ENCODE peak calls at places on chromosomes 2 and 18, in four cellular contexts. Z is PC-3, R is body of pancreas, G is cardiac muscle cell. I is an unnamed sample. For H3K4me1, the result is how much of the 10 kb centered on the place peaks cover.

GRCh38 chr18:45958730-45959129 is 8.4 kb downstream of the EPG5 start:
- DNase-seq in G (no peak), Z (peak), R (no peak), I (no peak)

GRCh38 chr2:181656450-181657261 is at the start of gene CERKL:
- DNase-seq in Z (peak), G (peak), R (peak), I (peak)

GRCh38 chr2:87996570-87996969 is 19.8 kb downstream of the RNU2-63P start:
- DNase-seq in G (peak), Z (peak), R (no peak), I (no peak)

GRCh38 chr2:50438293-50438692 is 593.6 kb downstream of the NRXN1 start:
- DNase-seq in Z (no peak), G (no peak), R (no peak), I (no peak)

GRCh38 chr18:12307251-12307736 is 747 bp upstream of the TUBB6 start:
- DNase-seq in R (peak), Z (no peak), G (peak), I (peak)

GRCh38 chr2:69902213-69902922 is 8.6 kb downstream of the SNRNP27 start:
- DNase-seq in R (no peak), Z (no peak), G (no peak), I (no peak)

GRCh38 chr2:222355860-222356259 is 57.1 kb upstream of the PAX3 start:
- DNase-seq in Z (no peak), G (no peak), R (no peak), I (no peak)

GRCh38 chr2:26640331-26640745 is 828 bp downstream of the CIB4 start:
- DNase-seq in Z (peak), R (peak), G (peak), I (no peak)

GRCh38 chr2:7083580-7084509 is 166.6 kb downstream of the RNF144A start:
- DNase-seq in G (peak), R (no peak), Z (peak), I (no peak)

GRCh38 chr2:238963164-238963969 is 115.5 kb downstream of the TWIST2 start:
- DNase-seq in R (no peak), G (peak), Z (no peak), I (peak)

GRCh38 chr18:22088029-22088428 is 81.4 kb upstream of the GATA6 start:
- DNase-seq in Z (no peak), G (no peak), R (peak), I (no peak)

GRCh38 chr2:137405496-137405895 is 558.8 kb upstream of the HNMT start:
- DNase-seq in R (no peak), Z (no peak), G (no peak), I (no peak)

GRCh38 chr18:35973650-35974049 is 1.2 kb downstream of the RMP24 start:
- DNase-seq in Z (no peak), G (no peak), R (no peak), I (no peak)

GRCh38 chr2:127419448-127420038 is 1.3 kb downstream of the PROC start:
- DNase-seq in G (no peak), R (no peak), Z (no peak), I (no peak)

GRCh38 chr2:157327621-157328102 is 2.0 kb upstream of the ERMN start:
- DNase-seq in R (peak), Z (peak), G (peak), I (peak)

GRCh38 chr2:102724553-102724952 is 37.3 kb upstream of the TMEM182 start:
- DNase-seq in R (no peak), G (no peak), Z (no peak), I (no peak)

GRCh38 chr2:44170337-44170736 is 1.7 kb downstream of the PPM1B start:
- DNase-seq in Z (peak), R (no peak), G (peak), I (no peak)

GRCh38 chr2:181178823-181179412 is 198.5 kb downstream of the UBE2E3 start:
- DNase-seq in R (no peak), Z (peak), G (no peak), I (no peak)

GRCh38 chr2:212842544-212843185 is 304.1 kb upstream of the ERBB4 start:
- DNase-seq in R (no peak), G (peak), Z (peak), I (peak)

GRCh38 chr2:69386376-69386775 is 651 bp downstream of the GFPT1 start:
- DNase-seq in R (no peak), G (no peak), Z (no peak), I (no peak)

GRCh38 chr2:131828164-131828561 is 300.5 kb downstream of the CCDC74A start:
- DNase-seq in R (no peak), G (no peak), Z (no peak), I (no peak)

GRCh38 chr2:175837046-175837445 is 165.0 kb downstream of the LNPK start:
- DNase-seq in Z (peak), G (peak), R (no peak), I (peak)

GRCh38 chr2:241799522-241800197 is 9.3 kb upstream of the NEU4 start:
- DNase-seq in Z (no peak), R (no peak), G (no peak), I (no peak)

GRCh38 chr2:105062158-105062557 is 24.3 kb downstream of the MRPS9 start:
- DNase-seq in R (no peak), G (no peak), Z (no peak), I (no peak)

GRCh38 chr18:9763876-9764605 is 55.9 kb downstream of the RAB31 start:
- DNase-seq in G (no peak), R (no peak), Z (no peak), I (no peak)

GRCh38 chr2:64404743-64405142 is 49.2 kb upstream of the LGALSL start:
- DNase-seq in G (peak), Z (peak), R (peak), I (no peak)

GRCh38 chr2:178859760-178860159 is 52.5 kb upstream of the TTN start:
- DNase-seq in R (no peak), G (no peak), Z (no peak), I (no peak)

GRCh38 chr18:1392865-1393734 is 488.4 kb downstream of the ADCYAP1 start:
- DNase-seq in G (no peak), R (no peak), Z (peak), I (no peak)

GRCh38 chr2:209960676-209961630 is 41.5 kb upstream of the RPE start:
- DNase-seq in R (peak), Z (peak), G (peak), I (peak)

GRCh38 chr2:43391877-43392214 is 165.4 kb upstream of the ZFP36L2 start:
- DNase-seq in Z (peak), R (no peak), G (peak), I (no peak)

GRCh38 chr2:166112193-166112605 is 15.6 kb downstream of the SCN1A start:
- DNase-seq in G (no peak), Z (peak), R (no peak), I (no peak)

GRCh38 chr2:213251618-213252017 is 32.6 kb upstream of the SPAG16 start:
- DNase-seq in Z (peak), R (peak), G (peak), I (peak)

GRCh38 chr2:5696351-5696740 is 4.2 kb downstream of the SOX11 start:
- DNase-seq in G (peak), R (no peak), Z (no peak), I (no peak)
- H3K4me3 ChIP-seq in G (peak), R (no peak), Z (no peak), I (peak)

GRCh38 chr2:134225841-134226240 is 28.0 kb upstream of the MGAT5 start:
- DNase-seq in Z (no peak), G (no peak), R (no peak), I (no peak)
- H3K4me1 ChIP-seq in Z (under half), G (under half), R (under half), I (under half)

GRCh38 chr2:206477296-206477695 is 34.0 kb downstream of the ADAM23 start:
- DNase-seq in R (no peak), G (peak), Z (no peak), I (no peak)
- H3K4me3 ChIP-seq in R (no peak), G (no peak), Z (no peak), I (no peak)

GRCh38 chr2:28404086-28404485 is 11.4 kb downstream of the FOSL2 start:
- DNase-seq in Z (no peak), R (no peak), G (no peak), I (no peak)

GRCh38 chr2:28407131-28407975 is 14.7 kb downstream of the FOSL2 start:
- DNase-seq in R (no peak), G (no peak), Z (no peak), I (no peak)

GRCh38 chr2:28406276-28407096 is 13.8 kb downstream of the FOSL2 start:
- DNase-seq in Z (no peak), R (no peak), G (peak), I (peak)

GRCh38 chr2:28403388-28403956 is 10.8 kb downstream of the FOSL2 start:
- DNase-seq in G (no peak), Z (peak), R (no peak), I (no peak)

GRCh38 chr2:28405537-28405936 is 12.9 kb downstream of the FOSL2 start:
- DNase-seq in R (no peak), Z (no peak), G (no peak), I (no peak)
- H3K4me1 ChIP-seq in R (under half), Z (under half), G (under half), I (under half)

I was measured in SJSA1.